ENCODE peak calls at places on chromosomes 11 and 22, in four cellular contexts. P is H1, W is mesenchymal stem cell, M is neuronal stem cell. H is an unnamed sample.

GRCh38 chr11:94519478-94520084 is 7.3 kb downstream of the C11orf97 start:
- DNase-seq in P (no peak), W (peak; percentile 43), M (peak; percentile 12), H (no peak)

GRCh38 chr11:24585192-24585591 is 88.3 kb downstream of the LUZP2 start:
- DNase-seq in P (no peak), W (peak; percentile 3), M (no peak), H (no peak)

GRCh38 chr11:105609341-105609781 is 512 bp upstream of the GRIA4 start:
- DNase-seq in P (peak; percentile 51), W (peak; percentile 60), M (no peak), H (peak; percentile 51)

GRCh38 chr22:41256898-41257260 is 16.1 kb upstream of the CHADL start:
- DNase-seq in P (no peak), W (peak; percentile 33), M (no peak), H (no peak)

GRCh38 chr11:94837317-94837716 is 69.2 kb downstream of the AMOTL1 start:
- DNase-seq in P (no peak), W (no peak), M (no peak), H (no peak)

GRCh38 chr11:2693271-2693833 is 6.4 kb downstream of the KCNQ1OT1 start:
- DNase-seq in P (peak; percentile 91), W (no peak), M (no peak), H (peak; percentile 96)

GRCh38 chr11:26743622-26744021 is 21.8 kb upstream of the SLC5A12 start:
- DNase-seq in P (no peak), W (no peak), M (no peak), H (no peak)

GRCh38 chr11:24754406-24754805 is 257.6 kb downstream of the LUZP2 start:
- DNase-seq in P (no peak), W (no peak), M (no peak), H (no peak)

GRCh38 chr22:42856179-42856864 is 751 bp downstream of the ARFGAP3 start:
- DNase-seq in P (peak; percentile 72), W (peak; percentile 72), M (peak; percentile 15), H (no peak)

GRCh38 chr11:26827567-26828037 is 105.7 kb upstream of the SLC5A12 start:
- DNase-seq in P (no peak), W (peak; percentile 76), M (no peak), H (no peak)

GRCh38 chr11:65316311-65316978 is 1.8 kb downstream of the CDC42EP2 start:
- DNase-seq in P (no peak), W (peak; percentile 94), M (no peak), H (no peak)

GRCh38 chr11:1557904-1558831 is 13.9 kb downstream of the DUSP8 start:
- DNase-seq in P (no peak), W (peak; percentile 53), M (no peak), H (peak; percentile 40)

GRCh38 chr11:77411717-77412441 is 62.0 kb downstream of the PAK1 start:
- DNase-seq in P (peak; percentile 84), W (peak; percentile 89), M (peak; percentile 68), H (peak; percentile 90)

GRCh38 chr11:101436511-101437142 is 147.2 kb downstream of the TRPC6 start:
- DNase-seq in P (peak; percentile 74), W (peak; percentile 46), M (peak; percentile 48), H (peak; percentile 67)

GRCh38 chr11:8086001-8086479 is 5.0 kb downstream of the TUB start:
- DNase-seq in P (no peak), W (no peak), M (no peak), H (no peak)

GRCh38 chr11:73996161-73996747 is 12.6 kb downstream of the UCP3 start:
- DNase-seq in P (no peak), W (no peak), M (no peak), H (no peak)

GRCh38 chr22:29108137-29108536 is 35.3 kb downstream of the KREMEN1 start:
- DNase-seq in P (no peak), W (peak; percentile 83), M (no peak), H (no peak)

GRCh38 chr11:27861706-27862430 is 161.6 kb upstream of the BDNF start:
- DNase-seq in P (no peak), W (peak; percentile 91), M (no peak), H (no peak)

GRCh38 chr11:73916435-73916834 is 34.4 kb upstream of the DNAJB13 start:
- DNase-seq in P (no peak), W (no peak), M (no peak), H (no peak)

GRCh38 chr22:48404801-48405447 is 1422.7 kb downstream of the BRD1 start:
- DNase-seq in P (peak; percentile 26), W (no peak), M (no peak), H (no peak)

GRCh38 chr11:47270331-47271271 is 668 bp downstream of the MADD start:
- DNase-seq in P (peak; percentile 50), W (peak; percentile 60), M (no peak), H (no peak)

GRCh38 chr11:7300281-7300680 is 48.6 kb downstream of the SYT9 start:
- DNase-seq in P (no peak), W (no peak), M (no peak), H (no peak)

GRCh38 chr22:37639070-37639760 is at the start of gene SH3BP1:
- DNase-seq in P (peak; percentile 86), W (peak; percentile 37), M (no peak), H (peak; percentile 88)

GRCh38 chr22:42794551-42795510 is 62.2 kb downstream of the ARFGAP3 start:
- DNase-seq in P (no peak), W (peak; percentile 17), M (no peak), H (peak; percentile 68)

GRCh38 chr11:1198766-1199688 is 23.8 kb upstream of the MUC5B start:
- DNase-seq in P (no peak), W (no peak), M (no peak), H (peak; percentile 27)

GRCh38 chr11:85651118-85651517 is 3.4 kb downstream of the TMEM126A start:
- DNase-seq in P (no peak), W (no peak), M (no peak), H (no peak)

GRCh38 chr11:129636926-129637325 is 178.7 kb upstream of the TMEM45B start:
- DNase-seq in P (no peak), W (peak; percentile 13), M (no peak), H (no peak)

GRCh38 chr11:130217632-130218031 is 58.0 kb downstream of the ST14 start:
- DNase-seq in P (peak; percentile 49), W (no peak), M (no peak), H (no peak)

GRCh38 chr22:35560366-35560765 is 19.7 kb downstream of the RASD2 start:
- DNase-seq in P (no peak), W (no peak), M (no peak), H (no peak)

GRCh38 chr11:66852466-66853241 is 4.2 kb upstream of the LRFN4 start:
- DNase-seq in P (no peak), W (no peak), M (no peak), H (no peak)

GRCh38 chr11:2113776-2114175 is 25.4 kb downstream of the IGF2 start:
- DNase-seq in P (no peak), W (no peak), M (no peak), H (no peak)

GRCh38 chr11:64542172-64543125 is 48.6 kb upstream of the SLC22A12 start:
- DNase-seq in P (no peak), W (no peak), M (no peak), H (no peak)

GRCh38 chr11:131824766-131825165 is 454.4 kb downstream of the NTM start:
- DNase-seq in P (no peak), W (peak; percentile 27), M (no peak), H (no peak)

GRCh38 chr22:43745783-43746356 is 66.2 kb downstream of the EFCAB6 start:
- DNase-seq in P (no peak), W (no peak), M (no peak), H (no peak)

GRCh38 chr11:32172771-32173170 is 81.9 kb downstream of the RCN1 start:
- DNase-seq in P (no peak), W (no peak), M (no peak), H (no peak)

DNA sequence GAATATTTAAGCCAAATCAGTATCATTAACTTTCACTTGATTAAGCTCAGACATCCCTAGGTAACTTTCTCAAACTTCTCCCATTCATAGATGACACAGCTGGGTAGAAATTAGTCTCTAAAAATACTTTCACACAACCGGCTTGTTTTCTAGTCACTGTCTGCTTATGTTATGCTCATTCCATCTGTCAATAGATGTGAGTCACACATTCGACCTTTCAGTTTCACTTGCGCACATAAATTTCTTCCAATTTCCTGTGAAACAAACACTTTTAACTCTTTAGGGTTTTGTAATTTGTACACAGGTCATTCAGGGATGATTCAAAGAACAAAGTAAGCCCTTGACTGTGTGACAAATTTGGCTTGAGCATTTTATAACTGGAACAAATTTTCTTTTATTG is 723.0 kb downstream of the KCNA4 start:
- DNase-seq in P (no peak), W (peak; percentile 86), M (no peak), H (no peak)
- H2BK120ac ChIP-seq in P (no peak overlapping the region), W (no peak overlapping the region), M (no peak overlapping the region), H (no peak overlapping the region)

DNA sequence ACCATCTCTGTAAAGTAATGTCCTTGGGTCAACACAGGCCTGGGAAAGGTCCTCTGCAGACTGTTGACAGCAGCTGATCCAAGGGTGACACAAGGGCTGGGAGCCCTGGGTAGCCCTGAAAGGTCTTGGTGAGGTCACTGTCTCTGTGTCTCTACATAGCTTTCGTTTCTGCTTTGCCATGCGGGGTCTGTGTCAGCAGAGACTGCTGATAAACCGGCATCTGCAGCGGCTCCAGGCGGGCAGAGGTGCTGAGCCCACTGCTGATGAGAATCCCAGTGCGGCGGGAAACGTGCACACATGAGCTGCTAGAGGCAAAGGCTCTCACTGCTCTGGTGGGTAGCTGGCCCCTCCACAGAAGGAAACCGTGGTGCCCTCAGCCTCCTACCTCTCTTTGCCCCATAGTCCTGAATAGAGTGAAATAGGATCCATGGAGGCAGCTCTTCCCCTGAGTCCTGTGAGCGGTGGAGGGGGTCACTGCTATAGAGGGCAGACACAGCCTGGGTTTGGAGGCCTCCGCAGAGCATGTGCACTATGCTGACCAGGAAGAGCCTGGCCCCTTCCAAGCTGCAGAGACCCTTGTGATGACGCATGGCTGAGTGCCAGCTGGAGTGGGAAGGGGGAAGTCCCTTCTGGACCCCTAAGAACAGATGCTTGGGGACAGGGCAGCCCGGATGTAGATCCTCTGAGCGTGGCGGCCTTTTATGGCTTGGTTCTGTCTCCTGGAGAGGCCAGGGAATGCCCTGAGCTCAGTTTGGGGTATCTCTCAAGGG is 17.8 kb upstream of the ST3GAL4 start:
- DNase-seq in P (no peak), W (no peak), M (no peak), H (no peak)
- H3K23ac ChIP-seq in P (no peak overlapping the region), W (peak overlapping the region; percentile 14), M (peak overlapping the region; percentile 36), H (no peak overlapping the region)

GRCh38 chr22:21621025-21621424 is 8.8 kb downstream of the YDJC start:
- DNase-seq in P (no peak), W (no peak), M (no peak), H (no peak)

GRCh38 chr22:21623402-21623970 is 6.3 kb downstream of the YDJC start:
- DNase-seq in P (no peak), W (no peak), M (no peak), H (no peak)

GRCh38 chr22:21621891-21622623 is 7.8 kb downstream of the YDJC start:
- DNase-seq in P (no peak), W (peak; percentile 38), M (no peak), H (no peak)

GRCh38 chr22:21624120-21624879 is 5.5 kb downstream of the YDJC start:
- DNase-seq in P (peak; percentile 91), W (no peak), M (no peak), H (peak; percentile 72)

GRCh38 chr22:21622624-21623401 is 7.0 kb downstream of the YDJC start:
- DNase-seq in P (no peak), W (no peak), M (no peak), H (no peak)
- H2BK120ac ChIP-seq in P (no peak overlapping the region), W (no peak overlapping the region), M (no peak overlapping the region), H (no peak overlapping the region)

DNA sequence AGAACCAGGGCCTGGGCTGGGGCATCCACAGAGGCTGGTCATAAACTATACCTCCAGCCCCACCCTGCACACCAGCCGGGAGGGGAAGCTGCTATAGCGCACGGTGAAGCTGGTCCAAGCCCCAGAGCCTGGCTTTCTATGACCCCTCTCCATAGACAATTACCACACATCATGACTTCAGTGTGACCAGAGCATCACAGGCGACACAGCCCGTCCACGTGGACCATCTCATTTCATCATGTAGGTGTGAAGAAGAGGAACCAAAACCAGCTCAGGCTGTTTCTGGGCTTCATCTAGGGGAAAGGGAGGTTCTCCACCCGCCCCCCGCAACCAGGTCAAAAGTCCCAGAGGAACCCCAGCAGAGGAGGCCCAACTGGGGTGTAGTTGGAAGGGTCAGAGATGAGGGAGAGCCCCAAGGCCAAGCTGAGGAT is 3.0 kb downstream of the CXCR5 start:
- DNase-seq in P (no peak), W (no peak), M (no peak), H (no peak)
- H3K23ac ChIP-seq in P (no peak overlapping the region), W (no peak overlapping the region), M (no peak overlapping the region), H (no peak overlapping the region)

H was measured in H9.